ENCODE peak calls at places on chromosome 5, in five cellular contexts. Y is T-cell; U is PC-9; L is CD8-positive, alpha-beta memory T cell; R is activated CD8-positive, alpha-beta T cell treated with anti-CD3 and anti-CD28 coated beads for 36 hours. S is an unnamed sample.

GRCh38 chr5:160030631-160031377 is 21.9 kb downstream of the TTC1 start:
- DNase-seq in Y (no peak), U (no peak), L (no peak), R (no peak), S (no peak)

GRCh38 chr5:113169720-113170119 is 193.1 kb downstream of the DCP2 start:
- DNase-seq in Y (no peak), U (no peak), L (no peak), R (no peak), S (no peak)

GRCh38 chr5:14504816-14505215 is 76.8 kb upstream of the OTULINL start:
- DNase-seq in Y (no peak), U (no peak), L (no peak), R (no peak), S (no peak)

GRCh38 chr5:93611900-93612898 is 29.2 kb downstream of the NR2F1 start:
- DNase-seq in Y (no peak), U (peak), L (no peak), R (no peak), S (peak)

GRCh38 chr5:120734033-120734432 is 269.9 kb downstream of the PRR16 start:
- DNase-seq in Y (no peak), U (no peak), L (no peak), R (no peak), S (no peak)

GRCh38 chr5:128074947-128075346 is 8.6 kb upstream of the SLC12A2 start:
- DNase-seq in Y (no peak), U (no peak), L (no peak), R (no peak), S (no peak)

GRCh38 chr5:173498286-173498685 is 118.2 kb downstream of the BOD1 start:
- DNase-seq in Y (no peak), U (peak), L (no peak), R (no peak), S (no peak)

GRCh38 chr5:79111387-79111959 is at the start of gene BHMT:
- DNase-seq in Y (no peak), U (no peak), L (no peak), R (no peak), S (no peak)

GRCh38 chr5:173881811-173882575 is 6.2 kb upstream of the CPEB4 start:
- DNase-seq in Y (no peak), U (no peak), L (no peak), R (no peak), S (no peak)